ENCODE peak calls at places on chromosome 13, in ten cellular contexts. H is choroid plexus epithelial cell; O is mesothelial cell of epicardium; I is CD4-positive, alpha-beta T cell; V is heart right ventricle; M is fibroblast of lung; S is cardiac fibroblast; X is neural progenitor cell; F is IMR-90; Z is CD8-positive, alpha-beta T cell. J is an unnamed sample.

GRCh38 chr13:33284916-33285315 is 639 bp downstream of the STARD13 start:
- DNase-seq in O (no peak), F (no peak), Z (no peak), H (peak), V (no peak), M (no peak), S (no peak), X (no peak), I (no peak), J (no peak)

GRCh38 chr13:110197041-110197440 is 109.9 kb downstream of the COL4A1 start:
- DNase-seq in F (peak), V (no peak), O (no peak), I (no peak), M (peak), H (peak), Z (no peak), S (peak), X (no peak), J (no peak)

GRCh38 chr13:78309497-78310180 is 293.7 kb downstream of the POU4F1 start:
- DNase-seq in H (no peak), M (no peak), F (no peak), O (no peak), V (no peak), S (no peak), I (no peak), X (no peak), Z (no peak), J (no peak)

GRCh38 chr13:95256086-95256485 is 45.2 kb downstream of the ABCC4 start:
- DNase-seq in X (no peak), V (no peak), Z (no peak), I (no peak), F (peak), M (peak), O (no peak), H (peak), S (peak), J (no peak)

GRCh38 chr13:74870865-74871264 is 611.1 kb downstream of the TBC1D4 start:
- DNase-seq in M (peak), Z (no peak), F (no peak), V (no peak), O (no peak), I (no peak), H (no peak), X (no peak), S (peak), J (no peak)

GRCh38 chr13:110758195-110758594 is 44.7 kb downstream of the ING1 start:
- DNase-seq in H (peak), Z (no peak), V (no peak), S (peak), I (no peak), F (peak), M (peak), X (no peak), O (no peak), J (no peak)

GRCh38 chr13:70253411-70253810 is 145.2 kb upstream of the KLHL1 start:
- DNase-seq in H (peak), S (no peak), Z (no peak), F (no peak), X (no peak), O (no peak), V (no peak), M (no peak), I (no peak), J (no peak)

GRCh38 chr13:35566340-35566739 is 89.9 kb upstream of the MAB21L1 start:
- DNase-seq in X (no peak), O (no peak), I (no peak), M (no peak), H (no peak), F (no peak), Z (no peak), S (peak), V (no peak), J (peak)

GRCh38 chr13:40192516-40193257 is 473.8 kb downstream of the FOXO1 start:
- DNase-seq in X (no peak), S (no peak), F (no peak), I (no peak), H (no peak), V (no peak), M (no peak), Z (no peak), O (no peak), J (no peak)

GRCh38 chr13:111939285-111940278 is 127.4 kb upstream of the SOX1 start:
- DNase-seq in X (no peak), F (no peak), Z (no peak), M (no peak), V (no peak), S (no peak), O (no peak), H (no peak), I (no peak), J (no peak)

GRCh38 chr13:103133551-103133950 is 67.3 kb upstream of the SLC10A2 start:
- DNase-seq in Z (no peak), V (no peak), S (no peak), O (no peak), M (no peak), H (no peak), X (no peak), I (no peak), F (no peak), J (no peak)

GRCh38 chr13:57865600-57866294 is 234.2 kb downstream of the PCDH17 start:
- DNase-seq in O (no peak), H (no peak), Z (no peak), M (no peak), X (no peak), V (no peak), F (no peak), S (no peak), I (no peak), J (no peak)

GRCh38 chr13:69423844-69424243 is 683.8 kb upstream of the ATXN8OS start:
- DNase-seq in H (no peak), I (no peak), X (peak), Z (no peak), F (no peak), O (no peak), V (no peak), S (no peak), M (no peak), J (no peak)

GRCh38 chr13:99960663-99961440 is 10.7 kb downstream of the ZIC5 start:
- DNase-seq in Z (no peak), S (no peak), V (no peak), F (no peak), M (no peak), X (peak), O (no peak), H (no peak), I (no peak), J (no peak)

GRCh38 chr13:30745917-30746686 is 10.8 kb downstream of the ALOX5AP start:
- DNase-seq in S (peak), I (no peak), V (no peak), Z (no peak), O (no peak), M (peak), X (no peak), F (no peak), H (peak), J (no peak)

GRCh38 chr13:103140001-103140671 is 73.9 kb upstream of the SLC10A2 start:
- DNase-seq in F (no peak), S (no peak), I (no peak), V (no peak), Z (no peak), H (peak), M (peak), O (no peak), X (peak), J (peak)

GRCh38 chr13:96011291-96011875 is 41.8 kb downstream of the UGGT2 start:
- DNase-seq in I (no peak), S (no peak), F (peak), V (no peak), M (peak), X (no peak), Z (no peak), O (no peak), H (no peak), J (no peak)

GRCh38 chr13:99655351-99656091 is 154.2 kb downstream of the TM9SF2 start:
- DNase-seq in O (no peak), M (no peak), S (no peak), H (peak), Z (no peak), X (peak), I (no peak), V (no peak), F (peak), J (no peak)

GRCh38 chr13:82257790-82258507 is 1624.3 kb downstream of the SLITRK1 start:
- DNase-seq in I (no peak), H (no peak), F (no peak), M (no peak), S (no peak), Z (no peak), O (no peak), V (no peak), X (no peak), J (no peak)

GRCh38 chr13:110869805-110870706 is 44.8 kb downstream of the ANKRD10 start:
- DNase-seq in Z (no peak), M (peak), O (no peak), X (peak), S (peak), F (peak), V (peak), H (peak), I (no peak), J (no peak)

GRCh38 chr13:23510979-23511735 is 59.1 kb upstream of the TNFRSF19 start:
- DNase-seq in X (peak), Z (no peak), F (peak), H (peak), S (peak), M (peak), O (no peak), I (no peak), V (no peak), J (peak)
- TF ChIP-seq CTCF in X (no peak), Z (no peak), F (peak), H (peak), S (peak), M (no peak), O (no peak), I (no peak), V (peak), J (peak)

GRCh38 chr13:24746618-24747247 is 17.2 kb upstream of the RNF17 start:
- DNase-seq in S (no peak), M (no peak), V (no peak), H (peak), Z (no peak), F (no peak), X (peak), I (no peak), O (no peak), J (no peak)
- TF ChIP-seq CTCF in S (no peak), M (no peak), V (peak), H (peak), Z (no peak), F (no peak), X (peak), I (no peak), O (no peak), J (peak)

GRCh38 chr13:94073006-94073744 is 406.3 kb downstream of the DCT start:
- DNase-seq in O (no peak), Z (no peak), I (no peak), V (no peak), F (peak), X (no peak), M (peak), S (peak), H (peak), J (no peak)
- TF ChIP-seq CTCF in O (no peak), Z (no peak), I (no peak), V (no peak), F (no peak), X (no peak), M (peak), S (no peak), H (peak), J (no peak)

GRCh38 chr13:91946498-91947070 is 548.2 kb downstream of the GPC5 start:
- DNase-seq in O (no peak), X (peak), V (no peak), F (peak), S (peak), H (peak), I (no peak), Z (no peak), M (peak), J (peak)
- TF ChIP-seq CTCF in O (peak), X (peak), V (peak), F (peak), S (peak), H (peak), I (no peak), Z (no peak), M (peak), J (peak)

DNA sequence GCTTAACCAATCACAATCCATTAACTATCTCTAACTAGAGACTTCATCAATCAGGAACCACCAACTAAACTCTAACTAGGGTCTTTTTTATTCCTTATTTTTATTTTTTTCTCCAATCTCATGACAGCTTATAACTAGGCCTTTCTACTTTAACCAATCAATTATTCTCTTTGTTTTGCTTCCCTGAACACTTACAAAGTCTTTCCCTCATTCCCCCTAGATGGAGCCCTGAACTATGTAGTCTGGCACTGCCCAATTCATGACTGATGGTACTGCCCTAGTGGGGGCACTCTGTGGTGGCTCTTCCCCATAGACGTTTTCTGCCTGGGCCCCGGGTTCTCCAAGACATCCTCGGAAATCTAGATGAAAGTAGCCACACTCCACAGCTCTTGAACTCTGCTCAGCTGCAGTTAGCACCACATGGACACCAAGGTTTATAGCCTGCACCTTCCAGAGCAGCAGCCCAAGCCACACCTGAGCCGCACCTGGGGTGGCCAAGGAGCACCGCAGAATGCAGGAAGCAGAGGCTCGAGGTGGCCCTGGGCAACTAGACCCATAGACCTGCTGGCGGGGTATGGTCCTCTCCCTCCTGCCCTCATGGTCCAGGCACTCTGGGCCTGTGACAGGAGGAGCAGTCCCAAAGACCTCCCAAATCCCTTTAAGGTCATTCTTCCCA is 6.6 kb downstream of the ATP7B start:
- DNase-seq in I (no peak), O (no peak), X (no peak), Z (no peak), M (no peak), V (no peak), S (no peak), F (no peak), H (no peak), J (no peak)
- TF ChIP-seq CTCF in I (no peak), O (no peak), X (no peak), Z (no peak), M (no peak), V (no peak), S (no peak), F (no peak), H (no peak), J (no peak)

GRCh38 chr13:60986301-60986700 is 429.3 kb downstream of the PCDH20 start:
- DNase-seq in F (no peak), S (no peak), I (no peak), M (no peak), O (no peak), Z (no peak), V (no peak), X (no peak), H (no peak), J (no peak)

DNA sequence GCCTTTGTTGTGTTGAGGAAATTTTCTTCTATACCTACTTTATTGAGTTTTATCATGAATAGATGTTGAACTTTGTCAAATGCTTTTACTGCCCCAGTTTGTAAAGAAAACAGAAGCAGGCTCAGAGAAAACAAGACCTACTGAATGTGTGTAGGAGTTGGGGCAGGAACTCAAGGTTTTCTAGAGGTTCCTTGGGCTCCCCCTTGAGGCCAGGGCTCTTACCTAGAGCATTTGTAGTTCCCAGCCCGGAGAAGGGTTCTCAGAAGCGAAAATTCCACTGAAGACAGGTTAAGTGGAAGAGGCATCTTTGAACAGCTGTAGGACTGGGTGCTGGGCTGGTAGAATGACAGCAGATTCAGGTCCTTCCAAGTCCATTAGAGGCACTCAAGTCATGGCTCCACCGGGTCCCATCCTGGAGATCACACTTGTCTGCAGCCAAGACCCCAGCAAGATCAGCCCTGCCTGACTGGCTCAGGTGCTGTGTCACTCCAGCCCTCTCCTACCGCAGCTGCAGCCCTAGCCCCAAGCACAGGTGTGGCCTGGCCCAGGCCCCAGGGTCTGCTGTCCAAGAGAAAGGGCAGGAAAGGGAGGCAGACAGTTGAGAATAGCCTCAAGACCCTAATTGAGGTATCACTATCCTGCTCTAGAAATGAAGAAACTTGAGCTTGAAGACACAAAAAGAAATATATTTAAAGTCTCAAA is 425.5 kb downstream of the PCDH20 start:
- DNase-seq in H (no peak), Z (no peak), V (no peak), F (no peak), O (no peak), S (no peak), I (no peak), X (peak), M (no peak), J (no peak)
- TF ChIP-seq CTCF in H (no peak), Z (no peak), V (no peak), F (no peak), O (no peak), S (no peak), I (no peak), X (peak), M (no peak), J (no peak)

DNA sequence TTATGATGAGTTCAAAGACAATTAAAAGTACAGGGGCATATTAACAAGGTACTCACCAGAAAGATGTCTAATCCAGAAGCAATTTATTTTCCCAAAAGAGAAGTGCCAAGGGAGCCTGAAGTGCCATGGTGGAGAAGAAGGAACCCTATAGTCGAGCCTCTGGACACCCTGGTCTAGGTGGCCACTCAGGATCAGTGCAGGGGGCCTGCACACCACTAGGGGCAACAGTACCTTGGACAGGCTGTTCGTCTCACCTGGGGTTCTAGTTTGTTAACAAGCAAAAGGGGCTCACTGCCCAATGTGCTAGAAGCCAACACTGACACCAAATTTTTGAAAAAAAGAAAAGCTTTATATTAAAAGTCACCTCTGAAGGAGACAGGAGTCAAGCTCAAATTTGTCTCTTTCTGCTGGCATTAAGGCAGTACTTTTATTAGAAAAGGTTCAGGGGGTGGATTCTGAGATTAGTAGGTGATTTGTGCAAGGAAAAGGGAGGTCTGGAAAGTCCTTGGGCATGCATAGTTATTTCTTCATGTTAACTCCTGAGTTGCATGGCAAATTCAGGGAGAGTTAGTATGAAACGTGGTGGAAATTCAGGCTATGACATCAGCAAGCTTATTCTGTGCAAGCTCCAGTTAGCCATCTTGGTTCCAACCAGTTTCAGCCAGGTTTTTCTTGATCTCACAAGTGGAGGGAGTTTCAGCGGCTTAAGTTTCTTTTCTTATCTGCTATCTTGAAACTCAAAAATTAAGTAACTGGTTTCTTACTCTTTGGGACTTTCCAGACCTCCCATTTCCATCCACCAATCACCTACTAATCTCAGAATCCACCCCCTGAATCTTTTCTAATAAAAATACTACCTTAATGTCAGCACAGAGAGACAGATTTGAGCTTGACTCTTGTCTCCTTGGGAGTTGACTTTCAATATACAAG is 884 bp upstream of the CBY2 start:
- DNase-seq in O (no peak), X (no peak), V (no peak), F (no peak), S (no peak), M (no peak), I (no peak), Z (no peak), H (no peak), J (peak)
- TF ChIP-seq CTCF in O (no peak), X (peak), V (no peak), F (no peak), S (no peak), M (no peak), I (no peak), Z (no peak), H (no peak), J (peak)

DNA sequence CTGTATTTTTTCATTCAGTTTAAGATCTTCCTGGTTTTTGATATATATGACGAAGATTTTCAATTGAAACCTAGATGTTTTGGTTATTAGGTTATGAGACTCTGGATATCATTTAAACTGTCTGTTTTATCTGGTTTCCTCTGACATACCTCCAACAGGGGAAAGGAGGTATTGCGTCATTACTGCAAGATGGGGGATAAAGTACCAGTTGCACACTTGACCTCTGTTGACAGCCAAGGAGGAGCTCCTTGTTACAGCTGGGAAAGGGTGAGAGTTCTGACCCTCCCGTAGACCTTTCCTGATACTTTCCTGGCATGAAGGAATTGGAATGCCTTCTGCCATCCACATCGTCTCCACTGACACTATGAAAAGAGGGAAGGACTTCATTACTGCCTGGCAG is 82.0 kb upstream of the SHISA2 start:
- DNase-seq in M (no peak), Z (no peak), S (peak), I (no peak), F (no peak), H (no peak), V (no peak), O (no peak), X (no peak), J (no peak)
- TF ChIP-seq CTCF in M (no peak), Z (no peak), S (no peak), I (no peak), F (no peak), H (no peak), V (no peak), O (no peak), X (peak), J (no peak)

GRCh38 chr13:67438465-67438864 is 208.3 kb upstream of the PCDH9 start:
- DNase-seq in H (peak), V (no peak), M (peak), I (no peak), Z (no peak), X (peak), S (no peak), F (no peak), O (no peak), J (no peak)
- TF ChIP-seq CTCF in H (peak), V (peak), M (no peak), I (no peak), Z (no peak), X (peak), S (no peak), F (no peak), O (no peak), J (no peak)

J was measured in GM10248.